ENCODE peak calls at places on chromosomes 5 and 9, in ten cellular contexts. One of them, this sample, is unnamed.

GRCh38 chr9:83140061-83140460 is 77.1 kb upstream of the RASEF start:
- DNase-seq in RWPE1: no peak
- DNase-seq in GM23338: no peak
- DNase-seq in left ventricle myocardium inferior: no peak
- DNase-seq in BE2C: no peak
- DNase-seq in fibroblast of lung: no peak
- DNase-seq in epithelial cell of esophagus: peak; percentile 6
- DNase-seq in HFFc6: no peak
- DNase-seq in mucosa of descending colon: no peak
- DNase-seq in foreskin fibroblast: no peak
- DNase-seq in this sample: no peak

GRCh38 chr5:893137-893506 is 438 bp downstream of the TRIP13 start:
- DNase-seq in RWPE1: peak; percentile 19
- DNase-seq in GM23338: peak; percentile 35
- DNase-seq in left ventricle myocardium inferior: no peak
- DNase-seq in BE2C: no peak
- DNase-seq in fibroblast of lung: no peak
- DNase-seq in epithelial cell of esophagus: no peak
- DNase-seq in HFFc6: no peak
- DNase-seq in mucosa of descending colon: no peak
- DNase-seq in foreskin fibroblast: peak; percentile 5
- DNase-seq in this sample: peak; percentile 39

GRCh38 chr5:9885164-9885563 is 255.0 kb upstream of the TAS2R1 start:
- DNase-seq in RWPE1: no peak
- DNase-seq in GM23338: no peak
- DNase-seq in left ventricle myocardium inferior: no peak
- DNase-seq in BE2C: no peak
- DNase-seq in fibroblast of lung: no peak
- DNase-seq in epithelial cell of esophagus: no peak
- DNase-seq in HFFc6: no peak
- DNase-seq in mucosa of descending colon: no peak
- DNase-seq in foreskin fibroblast: no peak
- DNase-seq in this sample: no peak

GRCh38 chr9:89502038-89502601 is 4.2 kb upstream of the SEMA4D start:
- DNase-seq in RWPE1: no peak
- DNase-seq in GM23338: no peak
- DNase-seq in left ventricle myocardium inferior: no peak
- DNase-seq in BE2C: no peak
- DNase-seq in fibroblast of lung: no peak
- DNase-seq in epithelial cell of esophagus: no peak
- DNase-seq in HFFc6: no peak
- DNase-seq in mucosa of descending colon: no peak
- DNase-seq in foreskin fibroblast: no peak
- DNase-seq in this sample: no peak

GRCh38 chr9:112421771-112422222 is 41.9 kb downstream of the HSDL2 start:
- DNase-seq in RWPE1: no peak
- DNase-seq in GM23338: no peak
- DNase-seq in left ventricle myocardium inferior: no peak
- DNase-seq in BE2C: no peak
- DNase-seq in fibroblast of lung: peak; percentile 6
- DNase-seq in epithelial cell of esophagus: peak; percentile 9
- DNase-seq in HFFc6: peak; percentile 27
- DNase-seq in mucosa of descending colon: no peak
- DNase-seq in foreskin fibroblast: no peak
- DNase-seq in this sample: no peak

GRCh38 chr9:114849450-114849849 is 43.6 kb upstream of the TNFSF15 start:
- DNase-seq in RWPE1: no peak
- DNase-seq in GM23338: no peak
- DNase-seq in left ventricle myocardium inferior: no peak
- DNase-seq in BE2C: no peak
- DNase-seq in fibroblast of lung: peak; percentile 71
- DNase-seq in epithelial cell of esophagus: no peak
- DNase-seq in HFFc6: no peak
- DNase-seq in mucosa of descending colon: no peak
- DNase-seq in foreskin fibroblast: peak; percentile 39
- DNase-seq in this sample: no peak

GRCh38 chr5:103407399-103407798 is 148.8 kb downstream of the MACIR start:
- DNase-seq in RWPE1: no peak
- DNase-seq in GM23338: no peak
- DNase-seq in left ventricle myocardium inferior: no peak
- DNase-seq in BE2C: no peak
- DNase-seq in fibroblast of lung: peak; percentile 81
- DNase-seq in epithelial cell of esophagus: no peak
- DNase-seq in HFFc6: peak; percentile 63
- DNase-seq in mucosa of descending colon: no peak
- DNase-seq in foreskin fibroblast: no peak
- DNase-seq in this sample: no peak

GRCh38 chr9:116337015-116337414 is 183.4 kb downstream of the PAPPA start:
- DNase-seq in RWPE1: no peak
- DNase-seq in GM23338: peak; percentile 57
- DNase-seq in left ventricle myocardium inferior: no peak
- DNase-seq in BE2C: no peak
- DNase-seq in fibroblast of lung: peak; percentile 83
- DNase-seq in epithelial cell of esophagus: peak; percentile 40
- DNase-seq in HFFc6: peak; percentile 54
- DNase-seq in mucosa of descending colon: no peak
- DNase-seq in foreskin fibroblast: peak; percentile 80
- DNase-seq in this sample: no peak

GRCh38 chr5:35436441-35437057 is 181.1 kb upstream of the SPEF2 start:
- DNase-seq in RWPE1: peak; percentile 34
- DNase-seq in GM23338: peak; percentile 52
- DNase-seq in left ventricle myocardium inferior: no peak
- DNase-seq in BE2C: peak; percentile 20
- DNase-seq in fibroblast of lung: peak; percentile 10
- DNase-seq in epithelial cell of esophagus: peak; percentile 45
- DNase-seq in HFFc6: peak; percentile 49
- DNase-seq in mucosa of descending colon: no peak
- DNase-seq in foreskin fibroblast: peak; percentile 28
- DNase-seq in this sample: no peak

GRCh38 chr9:87309236-87309635 is 188.4 kb upstream of the DAPK1 start:
- DNase-seq in RWPE1: no peak
- DNase-seq in GM23338: no peak
- DNase-seq in left ventricle myocardium inferior: no peak
- DNase-seq in BE2C: no peak
- DNase-seq in fibroblast of lung: peak; percentile 43
- DNase-seq in epithelial cell of esophagus: no peak
- DNase-seq in HFFc6: peak; percentile 21
- DNase-seq in mucosa of descending colon: no peak
- DNase-seq in foreskin fibroblast: no peak
- DNase-seq in this sample: no peak

GRCh38 chr5:93477791-93478190 is 103.2 kb downstream of the NR2F1-AS1 start:
- DNase-seq in RWPE1: no peak
- DNase-seq in GM23338: no peak
- DNase-seq in left ventricle myocardium inferior: no peak
- DNase-seq in BE2C: no peak
- DNase-seq in fibroblast of lung: no peak
- DNase-seq in epithelial cell of esophagus: no peak
- DNase-seq in HFFc6: no peak
- DNase-seq in mucosa of descending colon: no peak
- DNase-seq in foreskin fibroblast: peak; percentile 44
- DNase-seq in this sample: no peak

GRCh38 chr5:177402271-177403043 is 2.0 kb upstream of the PFN3 start:
- DNase-seq in RWPE1: peak; percentile 92
- DNase-seq in GM23338: peak; percentile 97
- DNase-seq in left ventricle myocardium inferior: peak; percentile 32
- DNase-seq in BE2C: peak; percentile 88
- DNase-seq in fibroblast of lung: peak; percentile 58
- DNase-seq in epithelial cell of esophagus: peak; percentile 91
- DNase-seq in HFFc6: peak; percentile 40
- DNase-seq in mucosa of descending colon: peak; percentile 90
- DNase-seq in foreskin fibroblast: peak; percentile 73
- DNase-seq in this sample: peak; percentile 80
- TF ChIP-seq CTCF in RWPE1: peak; percentile 79
- TF ChIP-seq CTCF in GM23338: peak; percentile 60
- TF ChIP-seq CTCF in left ventricle myocardium inferior: peak; percentile 42
- TF ChIP-seq CTCF in BE2C: peak; percentile 61
- TF ChIP-seq CTCF in fibroblast of lung: peak; percentile 50
- TF ChIP-seq CTCF in epithelial cell of esophagus: peak; percentile 74
- TF ChIP-seq CTCF in HFFc6: peak; percentile 71
- TF ChIP-seq CTCF in mucosa of descending colon: peak; percentile 50
- TF ChIP-seq CTCF in foreskin fibroblast: peak; percentile 42
- TF ChIP-seq CTCF in this sample: peak; percentile 32

DNA sequence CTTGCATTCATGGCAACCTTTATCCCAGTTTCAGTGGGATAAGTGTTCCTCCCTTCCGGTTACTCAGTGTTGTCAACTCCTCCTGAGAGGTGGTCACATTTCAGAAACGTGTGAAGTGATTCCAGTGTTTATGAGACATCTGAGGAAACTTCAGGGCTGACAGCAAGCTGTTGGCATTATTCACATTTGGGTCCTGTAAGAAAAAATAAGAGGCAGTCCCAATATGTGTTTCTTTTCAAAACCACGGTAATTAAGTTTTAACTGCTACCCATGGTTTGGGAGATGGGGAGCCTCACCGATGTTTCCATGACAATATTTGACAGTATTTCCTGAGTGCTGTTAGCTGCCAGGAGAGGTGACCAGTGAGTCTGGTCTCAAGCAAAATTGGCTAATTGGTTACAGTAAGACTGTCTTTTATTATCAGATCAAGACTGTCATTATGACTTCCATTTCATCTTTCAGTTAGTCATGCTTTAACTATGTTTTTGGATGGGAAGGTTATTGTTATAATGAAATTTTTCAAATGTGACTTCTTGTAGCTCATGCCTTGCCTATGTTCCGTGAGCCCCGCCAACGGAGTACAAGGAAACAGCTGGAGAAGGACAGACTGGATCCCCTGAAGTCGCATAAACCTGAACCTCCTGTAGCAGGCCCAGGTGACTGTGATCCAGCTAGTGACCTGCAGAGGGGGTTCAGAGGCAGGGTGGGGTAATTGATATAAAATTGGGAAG is 115.3 kb downstream of the GDNF start:
- DNase-seq in RWPE1: no peak
- DNase-seq in GM23338: peak; percentile 40
- DNase-seq in left ventricle myocardium inferior: no peak
- DNase-seq in BE2C: peak; percentile 15
- DNase-seq in fibroblast of lung: peak; percentile 75
- DNase-seq in epithelial cell of esophagus: no peak
- DNase-seq in HFFc6: peak; percentile 29
- DNase-seq in mucosa of descending colon: no peak
- DNase-seq in foreskin fibroblast: peak; percentile 69
- DNase-seq in this sample: no peak
- TF ChIP-seq CTCF in RWPE1: no peak
- TF ChIP-seq CTCF in GM23338: peak; percentile 27
- TF ChIP-seq CTCF in left ventricle myocardium inferior: no peak
- TF ChIP-seq CTCF in BE2C: peak; percentile 17
- TF ChIP-seq CTCF in fibroblast of lung: no peak
- TF ChIP-seq CTCF in epithelial cell of esophagus: no peak
- TF ChIP-seq CTCF in HFFc6: peak; percentile 35
- TF ChIP-seq CTCF in mucosa of descending colon: no peak
- TF ChIP-seq CTCF in foreskin fibroblast: no peak
- TF ChIP-seq CTCF in this sample: no peak

GRCh38 chr5:134561871-134562296 is 36.4 kb downstream of the JADE2 start:
- DNase-seq in RWPE1: no peak
- DNase-seq in GM23338: peak; percentile 57
- DNase-seq in left ventricle myocardium inferior: peak; percentile 55
- DNase-seq in BE2C: peak; percentile 39
- DNase-seq in fibroblast of lung: peak; percentile 85
- DNase-seq in epithelial cell of esophagus: peak; percentile 33
- DNase-seq in HFFc6: peak; percentile 44
- DNase-seq in mucosa of descending colon: no peak
- DNase-seq in foreskin fibroblast: peak; percentile 76
- DNase-seq in this sample: peak; percentile 42
- TF ChIP-seq CTCF in RWPE1: no peak
- TF ChIP-seq CTCF in GM23338: peak; percentile 51
- TF ChIP-seq CTCF in left ventricle myocardium inferior: peak; percentile 60
- TF ChIP-seq CTCF in BE2C: peak; percentile 59
- TF ChIP-seq CTCF in fibroblast of lung: peak; percentile 53
- TF ChIP-seq CTCF in epithelial cell of esophagus: peak; percentile 38
- TF ChIP-seq CTCF in HFFc6: peak; percentile 73
- TF ChIP-seq CTCF in mucosa of descending colon: no peak
- TF ChIP-seq CTCF in foreskin fibroblast: peak; percentile 48
- TF ChIP-seq CTCF in this sample: peak; percentile 41

GRCh38 chr9:96619491-96620154 is at the start of gene CDC14B:
- DNase-seq in RWPE1: peak; percentile 99
- DNase-seq in GM23338: peak; percentile 99
- DNase-seq in left ventricle myocardium inferior: peak; percentile 90
- DNase-seq in BE2C: peak; percentile 84
- DNase-seq in fibroblast of lung: peak; percentile 93
- DNase-seq in epithelial cell of esophagus: peak; percentile 96
- DNase-seq in HFFc6: peak; percentile 74
- DNase-seq in mucosa of descending colon: peak; percentile 95
- DNase-seq in foreskin fibroblast: peak; percentile 92
- DNase-seq in this sample: peak; percentile 90

GRCh38 chr9:96617439-96618185 is 2.0 kb downstream of the CDC14B start:
- DNase-seq in RWPE1: no peak
- DNase-seq in GM23338: peak; percentile 40
- DNase-seq in left ventricle myocardium inferior: no peak
- DNase-seq in BE2C: peak; percentile 11
- DNase-seq in fibroblast of lung: no peak
- DNase-seq in epithelial cell of esophagus: no peak
- DNase-seq in HFFc6: no peak
- DNase-seq in mucosa of descending colon: peak; percentile 34
- DNase-seq in foreskin fibroblast: no peak
- DNase-seq in this sample: peak; percentile 36

GRCh38 chr9:96616817-96617438 is 2.7 kb downstream of the CDC14B start:
- DNase-seq in RWPE1: no peak
- DNase-seq in GM23338: no peak
- DNase-seq in left ventricle myocardium inferior: no peak
- DNase-seq in BE2C: no peak
- DNase-seq in fibroblast of lung: no peak
- DNase-seq in epithelial cell of esophagus: no peak
- DNase-seq in HFFc6: no peak
- DNase-seq in mucosa of descending colon: no peak
- DNase-seq in foreskin fibroblast: no peak
- DNase-seq in this sample: no peak

GRCh38 chr9:96619109-96619435 is 571 bp downstream of the CDC14B start:
- DNase-seq in RWPE1: no peak
- DNase-seq in GM23338: no peak
- DNase-seq in left ventricle myocardium inferior: no peak
- DNase-seq in BE2C: no peak
- DNase-seq in fibroblast of lung: no peak
- DNase-seq in epithelial cell of esophagus: no peak
- DNase-seq in HFFc6: no peak
- DNase-seq in mucosa of descending colon: peak; percentile 47
- DNase-seq in foreskin fibroblast: no peak
- DNase-seq in this sample: no peak

DNA sequence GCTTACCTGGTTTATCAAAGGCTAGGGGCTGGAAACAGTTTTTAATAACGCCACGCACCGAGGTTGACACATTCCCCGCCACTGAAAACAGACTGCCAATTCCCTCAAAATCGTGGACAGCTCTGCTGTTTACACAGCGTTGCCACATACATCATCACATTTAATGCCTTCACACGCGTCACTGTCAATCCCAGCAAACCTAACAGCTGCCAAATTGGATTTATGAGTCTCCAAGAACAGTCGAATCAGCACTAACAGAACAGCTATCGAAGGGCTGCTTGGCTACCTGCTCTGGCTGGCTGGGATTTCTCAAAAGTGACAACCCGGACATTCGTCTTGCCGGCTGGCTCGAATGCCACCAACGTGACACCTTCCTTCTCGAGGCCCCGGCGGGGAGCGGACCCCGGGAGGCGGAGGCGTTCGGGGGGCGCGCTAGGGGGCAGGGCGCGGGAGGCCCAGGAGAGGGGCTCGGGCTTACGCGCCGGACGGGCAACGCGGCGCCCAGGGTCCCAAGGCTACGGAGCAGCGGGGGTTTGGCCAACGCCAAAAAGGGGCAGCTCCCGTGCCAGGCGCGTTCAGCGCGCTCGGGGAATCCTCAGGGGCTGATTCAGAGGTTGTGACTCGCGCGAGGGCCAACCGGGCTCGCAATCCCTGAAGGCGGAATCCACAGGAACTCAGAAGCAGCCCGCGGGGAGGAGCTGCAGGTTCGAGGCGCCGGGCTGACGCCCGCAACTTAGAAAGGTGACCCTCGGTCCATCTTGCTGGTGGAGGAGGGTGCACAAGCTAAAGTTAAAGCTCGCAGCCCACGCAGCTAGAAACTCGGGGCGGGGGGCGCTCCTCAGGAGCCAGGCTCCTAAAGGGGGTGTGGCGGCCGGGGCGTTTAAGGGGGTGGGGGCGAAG is 1.2 kb downstream of the CDC14B start:
- DNase-seq in RWPE1: peak; percentile 66
- DNase-seq in GM23338: peak; percentile 34
- DNase-seq in left ventricle myocardium inferior: peak; percentile 38
- DNase-seq in BE2C: peak; percentile 29
- DNase-seq in fibroblast of lung: peak; percentile 51
- DNase-seq in epithelial cell of esophagus: peak; percentile 71
- DNase-seq in HFFc6: peak; percentile 46
- DNase-seq in mucosa of descending colon: peak; percentile 64
- DNase-seq in foreskin fibroblast: peak; percentile 86
- DNase-seq in this sample: peak; percentile 57
- TF ChIP-seq CTCF in RWPE1: no peak
- TF ChIP-seq CTCF in GM23338: no peak
- TF ChIP-seq CTCF in left ventricle myocardium inferior: no peak
- TF ChIP-seq CTCF in BE2C: no peak
- TF ChIP-seq CTCF in fibroblast of lung: no peak
- TF ChIP-seq CTCF in epithelial cell of esophagus: no peak
- TF ChIP-seq CTCF in HFFc6: no peak
- TF ChIP-seq CTCF in mucosa of descending colon: no peak
- TF ChIP-seq CTCF in foreskin fibroblast: no peak
- TF ChIP-seq CTCF in this sample: no peak

This sample was measured in nephron progenitor cell.